ENCODE peak calls at places on chromosomes 13 and 19, in ten cellular contexts. One of them, this sample, is unnamed. For H3K4me1, the result is how much of the 10 kb centered on the place peaks cover.

GRCh38 chr19:28067882-28068281 is 1145.1 kb downstream of the UQCRFS1 start:
- DNase-seq in ascending aorta: no peak
- DNase-seq in ovary: no peak
- DNase-seq in A673: no peak
- DNase-seq in heart right ventricle: no peak
- DNase-seq in GM23338: no peak
- DNase-seq in body of pancreas: no peak
- DNase-seq in heart left ventricle: no peak
- DNase-seq in left ventricle myocardium inferior: no peak
- DNase-seq in A549: no peak
- DNase-seq in this sample: no peak

GRCh38 chr13:48446454-48446853 is 33.5 kb upstream of the LPAR6 start:
- DNase-seq in ascending aorta: no peak
- DNase-seq in ovary: no peak
- DNase-seq in A673: peak
- DNase-seq in heart right ventricle: no peak
- DNase-seq in GM23338: no peak
- DNase-seq in body of pancreas: no peak
- DNase-seq in heart left ventricle: no peak
- DNase-seq in left ventricle myocardium inferior: no peak
- DNase-seq in A549: no peak
- DNase-seq in this sample: no peak

GRCh38 chr19:1259873-1260748 is 9.0 kb upstream of the CIRBP start:
- DNase-seq in ascending aorta: no peak
- DNase-seq in ovary: no peak
- DNase-seq in A673: no peak
- DNase-seq in heart right ventricle: no peak
- DNase-seq in GM23338: no peak
- DNase-seq in body of pancreas: peak
- DNase-seq in heart left ventricle: peak
- DNase-seq in left ventricle myocardium inferior: no peak
- DNase-seq in A549: no peak
- DNase-seq in this sample: peak

GRCh38 chr13:110015253-110015652 is 228.9 kb upstream of the IRS2 start:
- DNase-seq in ascending aorta: no peak
- DNase-seq in ovary: no peak
- DNase-seq in A673: no peak
- DNase-seq in heart right ventricle: no peak
- DNase-seq in GM23338: no peak
- DNase-seq in body of pancreas: peak
- DNase-seq in heart left ventricle: no peak
- DNase-seq in left ventricle myocardium inferior: peak
- DNase-seq in A549: no peak
- DNase-seq in this sample: no peak

GRCh38 chr13:77516342-77516789 is 19.1 kb upstream of the SCEL start:
- DNase-seq in ascending aorta: no peak
- DNase-seq in ovary: no peak
- DNase-seq in A673: peak
- DNase-seq in heart right ventricle: no peak
- DNase-seq in GM23338: peak
- DNase-seq in body of pancreas: no peak
- DNase-seq in heart left ventricle: no peak
- DNase-seq in left ventricle myocardium inferior: no peak
- DNase-seq in A549: no peak
- DNase-seq in this sample: no peak

GRCh38 chr13:111489301-111489700 is 168.9 kb downstream of the TEX29 start:
- DNase-seq in ascending aorta: no peak
- DNase-seq in ovary: no peak
- DNase-seq in A673: no peak
- DNase-seq in heart right ventricle: no peak
- DNase-seq in GM23338: no peak
- DNase-seq in body of pancreas: no peak
- DNase-seq in heart left ventricle: no peak
- DNase-seq in left ventricle myocardium inferior: no peak
- DNase-seq in A549: no peak
- DNase-seq in this sample: no peak

GRCh38 chr13:41682001-41682400 is 224.7 kb downstream of the RGCC start:
- DNase-seq in ascending aorta: no peak
- DNase-seq in ovary: no peak
- DNase-seq in A673: no peak
- DNase-seq in heart right ventricle: no peak
- DNase-seq in GM23338: no peak
- DNase-seq in body of pancreas: no peak
- DNase-seq in heart left ventricle: no peak
- DNase-seq in left ventricle myocardium inferior: no peak
- DNase-seq in A549: no peak
- DNase-seq in this sample: no peak

GRCh38 chr13:43031881-43032280 is 8.5 kb downstream of the DNAJC15 start:
- DNase-seq in ascending aorta: no peak
- DNase-seq in ovary: no peak
- DNase-seq in A673: no peak
- DNase-seq in heart right ventricle: no peak
- DNase-seq in GM23338: no peak
- DNase-seq in body of pancreas: no peak
- DNase-seq in heart left ventricle: no peak
- DNase-seq in left ventricle myocardium inferior: no peak
- DNase-seq in A549: no peak
- DNase-seq in this sample: no peak

GRCh38 chr19:3073931-3074595 is 11.8 kb upstream of the TLE5 start:
- DNase-seq in ascending aorta: no peak
- DNase-seq in ovary: peak
- DNase-seq in A673: peak
- DNase-seq in heart right ventricle: no peak
- DNase-seq in GM23338: peak
- DNase-seq in body of pancreas: peak
- DNase-seq in heart left ventricle: no peak
- DNase-seq in left ventricle myocardium inferior: no peak
- DNase-seq in A549: no peak
- DNase-seq in this sample: no peak

GRCh38 chr13:108962652-108963051 is 333.2 kb downstream of the MYO16 start:
- DNase-seq in ascending aorta: no peak
- DNase-seq in ovary: no peak
- DNase-seq in A673: peak
- DNase-seq in heart right ventricle: no peak
- DNase-seq in GM23338: no peak
- DNase-seq in body of pancreas: no peak
- DNase-seq in heart left ventricle: no peak
- DNase-seq in left ventricle myocardium inferior: no peak
- DNase-seq in A549: no peak
- DNase-seq in this sample: no peak

GRCh38 chr19:32061304-32061703 is 284.1 kb upstream of the ZNF507 start:
- DNase-seq in ascending aorta: no peak
- DNase-seq in ovary: no peak
- DNase-seq in A673: no peak
- DNase-seq in heart right ventricle: no peak
- DNase-seq in GM23338: no peak
- DNase-seq in body of pancreas: no peak
- DNase-seq in heart left ventricle: no peak
- DNase-seq in left ventricle myocardium inferior: no peak
- DNase-seq in A549: no peak
- DNase-seq in this sample: no peak

GRCh38 chr13:110327036-110327790 is 20.1 kb downstream of the COL4A2 start:
- DNase-seq in ascending aorta: no peak
- DNase-seq in ovary: no peak
- DNase-seq in A673: peak
- DNase-seq in heart right ventricle: no peak
- DNase-seq in GM23338: peak
- DNase-seq in body of pancreas: peak
- DNase-seq in heart left ventricle: no peak
- DNase-seq in left ventricle myocardium inferior: no peak
- DNase-seq in A549: no peak
- DNase-seq in this sample: no peak

GRCh38 chr13:58134012-58134411 is 502.5 kb downstream of the PCDH17 start:
- DNase-seq in ascending aorta: no peak
- DNase-seq in ovary: no peak
- DNase-seq in A673: no peak
- DNase-seq in heart right ventricle: no peak
- DNase-seq in GM23338: no peak
- DNase-seq in body of pancreas: no peak
- DNase-seq in heart left ventricle: no peak
- DNase-seq in left ventricle myocardium inferior: no peak
- DNase-seq in A549: no peak
- DNase-seq in this sample: no peak

GRCh38 chr19:40932008-40932959 is 50.3 kb upstream of the CYP2A7 start:
- DNase-seq in ascending aorta: no peak
- DNase-seq in ovary: no peak
- DNase-seq in A673: no peak
- DNase-seq in heart right ventricle: no peak
- DNase-seq in GM23338: no peak
- DNase-seq in body of pancreas: no peak
- DNase-seq in heart left ventricle: no peak
- DNase-seq in left ventricle myocardium inferior: no peak
- DNase-seq in A549: no peak
- DNase-seq in this sample: no peak

GRCh38 chr19:2212861-2213711 is 23.0 kb downstream of the PLEKHJ1 start:
- DNase-seq in ascending aorta: no peak
- DNase-seq in ovary: no peak
- DNase-seq in A673: no peak
- DNase-seq in heart right ventricle: no peak
- DNase-seq in GM23338: no peak
- DNase-seq in body of pancreas: no peak
- DNase-seq in heart left ventricle: no peak
- DNase-seq in left ventricle myocardium inferior: no peak
- DNase-seq in A549: no peak
- DNase-seq in this sample: no peak

DNA sequence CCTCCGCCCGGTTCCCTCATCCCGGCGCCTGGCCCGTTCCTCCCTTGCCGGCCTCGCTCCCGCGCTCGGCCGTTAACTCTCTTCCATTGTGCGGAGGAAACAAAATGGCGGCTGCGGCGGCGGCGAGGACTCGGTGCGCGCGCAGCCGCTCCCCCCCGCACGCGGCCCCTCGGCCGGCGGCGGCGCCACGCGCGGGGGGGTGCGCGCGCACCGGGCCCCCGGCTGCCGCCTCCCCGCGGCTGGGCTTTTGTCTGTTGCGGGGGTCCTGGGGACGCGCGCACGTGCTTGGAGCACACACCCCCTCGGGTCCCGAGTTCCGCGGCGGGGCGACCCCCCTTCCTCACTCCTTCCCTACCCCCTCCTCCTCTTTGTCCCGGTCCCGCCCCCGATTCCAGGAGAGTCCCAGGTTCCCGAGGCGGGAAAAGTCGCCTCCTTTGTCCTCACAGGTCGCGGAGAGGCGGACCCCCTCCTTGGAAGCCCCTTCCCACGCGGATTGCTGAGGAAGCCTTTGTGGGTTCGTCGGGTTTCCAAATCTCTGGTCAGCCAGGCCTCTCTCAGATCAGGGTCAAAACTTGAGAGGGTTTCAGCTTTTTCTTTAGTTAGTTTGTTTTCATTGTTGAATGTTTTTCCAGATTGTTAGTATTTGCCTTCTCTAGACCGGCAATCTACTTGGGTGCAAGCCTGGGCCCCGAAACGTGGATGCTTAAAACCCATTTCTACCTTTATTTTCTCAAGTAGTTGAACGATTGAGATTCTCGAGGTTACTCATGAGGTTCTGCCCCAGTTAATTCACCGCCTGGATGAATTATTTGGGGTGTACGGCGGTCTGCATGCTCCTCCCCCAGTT is 687 bp downstream of the ILF3 start:
- DNase-seq in ascending aorta: no peak
- DNase-seq in ovary: peak
- DNase-seq in A673: peak
- DNase-seq in heart right ventricle: peak
- DNase-seq in GM23338: peak
- DNase-seq in body of pancreas: peak
- DNase-seq in heart left ventricle: peak
- DNase-seq in left ventricle myocardium inferior: peak
- DNase-seq in A549: peak
- DNase-seq in this sample: no peak
- H3K4me1 ChIP-seq in ascending aorta: under half
- H3K4me1 ChIP-seq in ovary: under half
- H3K4me1 ChIP-seq in A673: under half
- H3K4me1 ChIP-seq in heart right ventricle: under half
- H3K4me1 ChIP-seq in GM23338: under half
- H3K4me1 ChIP-seq in body of pancreas: half or more
- H3K4me1 ChIP-seq in heart left ventricle: under half
- H3K4me1 ChIP-seq in left ventricle myocardium inferior: half or more
- H3K4me1 ChIP-seq in A549: under half
- H3K4me1 ChIP-seq in this sample: under half

GRCh38 chr19:6952956-6953355 is 65.6 kb downstream of the ADGRE1 start:
- DNase-seq in ascending aorta: no peak
- DNase-seq in ovary: no peak
- DNase-seq in A673: no peak
- DNase-seq in heart right ventricle: no peak
- DNase-seq in GM23338: no peak
- DNase-seq in body of pancreas: no peak
- DNase-seq in heart left ventricle: no peak
- DNase-seq in left ventricle myocardium inferior: no peak
- DNase-seq in A549: no peak
- DNase-seq in this sample: no peak
- TF ChIP-seq CTCF in ascending aorta: no peak
- TF ChIP-seq CTCF in ovary: no peak
- TF ChIP-seq CTCF in A673: no peak
- TF ChIP-seq CTCF in heart right ventricle: no peak
- TF ChIP-seq CTCF in GM23338: no peak
- TF ChIP-seq CTCF in body of pancreas: no peak
- TF ChIP-seq CTCF in heart left ventricle: no peak
- TF ChIP-seq CTCF in left ventricle myocardium inferior: no peak
- TF ChIP-seq CTCF in A549: no peak
- TF ChIP-seq CTCF in this sample: no peak

GRCh38 chr13:89238496-89238895 is 1567.3 kb downstream of the SLITRK5 start:
- DNase-seq in ascending aorta: no peak
- DNase-seq in ovary: no peak
- DNase-seq in A673: no peak
- DNase-seq in heart right ventricle: no peak
- DNase-seq in GM23338: no peak
- DNase-seq in body of pancreas: no peak
- DNase-seq in heart left ventricle: no peak
- DNase-seq in left ventricle myocardium inferior: no peak
- DNase-seq in A549: no peak
- DNase-seq in this sample: no peak
- H3K4me1 ChIP-seq in ascending aorta: under half
- H3K4me1 ChIP-seq in ovary: under half
- H3K4me1 ChIP-seq in A673: under half
- H3K4me1 ChIP-seq in heart right ventricle: under half
- H3K4me1 ChIP-seq in GM23338: under half
- H3K4me1 ChIP-seq in body of pancreas: under half
- H3K4me1 ChIP-seq in heart left ventricle: under half
- H3K4me1 ChIP-seq in left ventricle myocardium inferior: under half
- H3K4me1 ChIP-seq in A549: under half
- H3K4me1 ChIP-seq in this sample: under half

DNA sequence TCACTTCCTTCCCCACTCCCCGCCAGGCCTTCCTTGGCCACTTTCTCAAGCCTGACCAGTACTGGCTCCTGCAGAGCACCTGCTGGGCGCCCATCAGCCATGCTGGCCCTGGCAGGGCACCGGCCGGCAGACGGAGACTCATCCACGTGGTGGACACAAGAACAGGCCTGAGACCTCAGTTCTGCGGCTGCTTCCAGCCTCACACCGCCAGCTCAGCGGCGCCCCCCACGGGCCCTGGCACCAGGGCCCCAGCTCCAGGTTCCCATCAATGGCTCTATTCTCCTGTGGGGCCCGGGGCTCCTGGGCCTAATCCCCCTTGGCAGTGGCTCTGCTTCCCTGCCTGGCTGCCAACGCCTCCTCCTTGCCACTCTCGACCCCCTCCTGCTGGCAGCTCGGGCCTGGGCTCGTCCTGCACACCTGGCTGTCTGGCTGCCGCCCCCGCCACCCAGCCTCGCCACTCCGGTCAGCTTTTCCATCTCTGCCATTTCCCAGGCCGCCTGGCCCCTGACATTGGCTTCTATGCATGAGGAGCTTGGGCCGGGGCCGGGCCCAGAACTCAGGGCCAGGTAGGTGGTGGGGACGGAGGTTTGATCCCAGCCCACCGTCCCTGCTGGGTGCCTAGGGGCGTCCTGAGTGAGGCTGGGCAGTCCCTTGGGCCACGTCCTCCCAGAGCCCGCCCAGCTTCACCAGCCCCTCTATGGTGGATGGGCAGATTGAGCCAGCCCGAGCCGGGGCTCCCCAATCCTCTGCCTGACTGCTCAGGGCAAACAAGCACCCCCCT is 6.2 kb downstream of the NDUFA11 start:
- DNase-seq in ascending aorta: no peak
- DNase-seq in ovary: no peak
- DNase-seq in A673: no peak
- DNase-seq in heart right ventricle: no peak
- DNase-seq in GM23338: peak
- DNase-seq in body of pancreas: no peak
- DNase-seq in heart left ventricle: no peak
- DNase-seq in left ventricle myocardium inferior: no peak
- DNase-seq in A549: no peak
- DNase-seq in this sample: no peak
- TF ChIP-seq CTCF in ascending aorta: no peak
- TF ChIP-seq CTCF in ovary: no peak
- TF ChIP-seq CTCF in A673: peak
- TF ChIP-seq CTCF in heart right ventricle: no peak
- TF ChIP-seq CTCF in GM23338: peak
- TF ChIP-seq CTCF in body of pancreas: no peak
- TF ChIP-seq CTCF in heart left ventricle: no peak
- TF ChIP-seq CTCF in left ventricle myocardium inferior: no peak
- TF ChIP-seq CTCF in A549: no peak
- TF ChIP-seq CTCF in this sample: no peak

This sample was measured in CD8-positive, alpha-beta T cell.